ENCODE peak calls at places on chromosomes 7 and 10, in six cellular contexts. One of them, this sample, is unnamed.

GRCh38 chr10:34286136-34286739 is 528.9 kb downstream of the PARD3 start:
- DNase-seq in pancreas: no peak
- DNase-seq in RWPE1: no peak
- DNase-seq in hepatocyte: no peak
- DNase-seq in cardiac muscle cell: no peak
- DNase-seq in choroid plexus epithelial cell: peak
- DNase-seq in this sample: no peak

GRCh38 chr10:132455441-132455971 is 58.5 kb downstream of the PWWP2B start:
- DNase-seq in pancreas: no peak
- DNase-seq in RWPE1: no peak
- DNase-seq in hepatocyte: no peak
- DNase-seq in cardiac muscle cell: no peak
- DNase-seq in choroid plexus epithelial cell: no peak
- DNase-seq in this sample: no peak

GRCh38 chr7:47669178-47669878 is 87.4 kb upstream of the TNS3 start:
- DNase-seq in pancreas: peak
- DNase-seq in RWPE1: peak
- DNase-seq in hepatocyte: peak
- DNase-seq in cardiac muscle cell: no peak
- DNase-seq in choroid plexus epithelial cell: peak
- DNase-seq in this sample: no peak

GRCh38 chr7:129529643-129530042 is 27.3 kb downstream of the SMKR1 start:
- DNase-seq in pancreas: no peak
- DNase-seq in RWPE1: no peak
- DNase-seq in hepatocyte: no peak
- DNase-seq in cardiac muscle cell: no peak
- DNase-seq in choroid plexus epithelial cell: no peak
- DNase-seq in this sample: no peak

GRCh38 chr10:21649441-21649872 is 115.4 kb downstream of the MLLT10 start:
- DNase-seq in pancreas: no peak
- DNase-seq in RWPE1: no peak
- DNase-seq in hepatocyte: no peak
- DNase-seq in cardiac muscle cell: no peak
- DNase-seq in choroid plexus epithelial cell: no peak
- DNase-seq in this sample: no peak

GRCh38 chr7:89507034-89507433 is 647.2 kb upstream of the STEAP1 start:
- DNase-seq in pancreas: no peak
- DNase-seq in RWPE1: no peak
- DNase-seq in hepatocyte: no peak
- DNase-seq in cardiac muscle cell: no peak
- DNase-seq in choroid plexus epithelial cell: no peak
- DNase-seq in this sample: no peak

GRCh38 chr10:95246582-95247051 is 44.2 kb downstream of the PDLIM1 start:
- DNase-seq in pancreas: peak
- DNase-seq in RWPE1: no peak
- DNase-seq in hepatocyte: peak
- DNase-seq in cardiac muscle cell: peak
- DNase-seq in choroid plexus epithelial cell: peak
- DNase-seq in this sample: peak

GRCh38 chr7:99557196-99557607 is 1.2 kb upstream of the ZNF655 start:
- DNase-seq in pancreas: peak
- DNase-seq in RWPE1: no peak
- DNase-seq in hepatocyte: no peak
- DNase-seq in cardiac muscle cell: no peak
- DNase-seq in choroid plexus epithelial cell: no peak
- DNase-seq in this sample: no peak

GRCh38 chr10:56606202-56606601 is 245.1 kb upstream of the ZWINT start:
- DNase-seq in pancreas: no peak
- DNase-seq in RWPE1: no peak
- DNase-seq in hepatocyte: no peak
- DNase-seq in cardiac muscle cell: no peak
- DNase-seq in choroid plexus epithelial cell: no peak
- DNase-seq in this sample: no peak

GRCh38 chr7:85851571-85852193 is 664.8 kb upstream of the SEMA3D start:
- DNase-seq in pancreas: no peak
- DNase-seq in RWPE1: peak
- DNase-seq in hepatocyte: peak
- DNase-seq in cardiac muscle cell: peak
- DNase-seq in choroid plexus epithelial cell: peak
- DNase-seq in this sample: peak

GRCh38 chr10:62528441-62528840 is 154.3 kb downstream of the ZNF365 start:
- DNase-seq in pancreas: no peak
- DNase-seq in RWPE1: no peak
- DNase-seq in hepatocyte: no peak
- DNase-seq in cardiac muscle cell: no peak
- DNase-seq in choroid plexus epithelial cell: no peak
- DNase-seq in this sample: no peak

GRCh38 chr10:18328941-18329340 is 188.7 kb downstream of the CACNB2 start:
- DNase-seq in pancreas: no peak
- DNase-seq in RWPE1: no peak
- DNase-seq in hepatocyte: no peak
- DNase-seq in cardiac muscle cell: no peak
- DNase-seq in choroid plexus epithelial cell: no peak
- DNase-seq in this sample: no peak

GRCh38 chr10:63700209-63700934 is 179.2 kb downstream of the REEP3 start:
- DNase-seq in pancreas: no peak
- DNase-seq in RWPE1: peak
- DNase-seq in hepatocyte: peak
- DNase-seq in cardiac muscle cell: no peak
- DNase-seq in choroid plexus epithelial cell: peak
- DNase-seq in this sample: no peak

GRCh38 chr7:41010967-41011366 is 691.9 kb downstream of the INHBA start:
- DNase-seq in pancreas: no peak
- DNase-seq in RWPE1: no peak
- DNase-seq in hepatocyte: no peak
- DNase-seq in cardiac muscle cell: no peak
- DNase-seq in choroid plexus epithelial cell: no peak
- DNase-seq in this sample: no peak

GRCh38 chr10:28012990-28013389 is 14.1 kb upstream of the ODAD2 start:
- DNase-seq in pancreas: no peak
- DNase-seq in RWPE1: no peak
- DNase-seq in hepatocyte: no peak
- DNase-seq in cardiac muscle cell: no peak
- DNase-seq in choroid plexus epithelial cell: no peak
- DNase-seq in this sample: no peak

GRCh38 chr10:16116404-16117304 is 256.3 kb upstream of the MINDY3 start:
- DNase-seq in pancreas: peak
- DNase-seq in RWPE1: no peak
- DNase-seq in hepatocyte: peak
- DNase-seq in cardiac muscle cell: peak
- DNase-seq in choroid plexus epithelial cell: peak
- DNase-seq in this sample: no peak

GRCh38 chr10:47164126-47164799 is 135.7 kb upstream of the GDF10 start:
- DNase-seq in pancreas: no peak
- DNase-seq in RWPE1: peak
- DNase-seq in hepatocyte: no peak
- DNase-seq in cardiac muscle cell: no peak
- DNase-seq in choroid plexus epithelial cell: peak
- DNase-seq in this sample: no peak

GRCh38 chr10:70106958-70107791 is 25.4 kb downstream of the AIFM2 start:
- DNase-seq in pancreas: no peak
- DNase-seq in RWPE1: no peak
- DNase-seq in hepatocyte: no peak
- DNase-seq in cardiac muscle cell: peak
- DNase-seq in choroid plexus epithelial cell: peak
- DNase-seq in this sample: no peak

GRCh38 chr10:109593686-109594085 is 329.6 kb downstream of the XPNPEP1 start:
- DNase-seq in pancreas: no peak
- DNase-seq in RWPE1: no peak
- DNase-seq in hepatocyte: no peak
- DNase-seq in cardiac muscle cell: no peak
- DNase-seq in choroid plexus epithelial cell: no peak
- DNase-seq in this sample: no peak

GRCh38 chr10:3141361-3142005 is 31.1 kb downstream of the PITRM1 start:
- DNase-seq in pancreas: no peak
- DNase-seq in RWPE1: no peak
- DNase-seq in hepatocyte: no peak
- DNase-seq in cardiac muscle cell: no peak
- DNase-seq in choroid plexus epithelial cell: no peak
- DNase-seq in this sample: no peak

GRCh38 chr7:100914879-100915442 is 19.3 kb upstream of the ACHE start:
- DNase-seq in pancreas: no peak
- DNase-seq in RWPE1: no peak
- DNase-seq in hepatocyte: no peak
- DNase-seq in cardiac muscle cell: no peak
- DNase-seq in choroid plexus epithelial cell: no peak
- DNase-seq in this sample: no peak

GRCh38 chr7:16814987-16815386 is 10.2 kb upstream of the AGR2 start:
- DNase-seq in pancreas: no peak
- DNase-seq in RWPE1: no peak
- DNase-seq in hepatocyte: no peak
- DNase-seq in cardiac muscle cell: no peak
- DNase-seq in choroid plexus epithelial cell: no peak
- DNase-seq in this sample: no peak

GRCh38 chr7:23349484-23350157 is 50.5 kb downstream of the MALSU1 start:
- DNase-seq in pancreas: no peak
- DNase-seq in RWPE1: peak
- DNase-seq in hepatocyte: no peak
- DNase-seq in cardiac muscle cell: peak
- DNase-seq in choroid plexus epithelial cell: peak
- DNase-seq in this sample: no peak

GRCh38 chr10:124899151-124899550 is 42.8 kb upstream of the ZRANB1 start:
- DNase-seq in pancreas: no peak
- DNase-seq in RWPE1: no peak
- DNase-seq in hepatocyte: no peak
- DNase-seq in cardiac muscle cell: no peak
- DNase-seq in choroid plexus epithelial cell: no peak
- DNase-seq in this sample: no peak

GRCh38 chr10:13743963-13744362 is 157.2 kb downstream of the PRPF18 start:
- DNase-seq in pancreas: no peak
- DNase-seq in RWPE1: no peak
- DNase-seq in hepatocyte: no peak
- DNase-seq in cardiac muscle cell: no peak
- DNase-seq in choroid plexus epithelial cell: no peak
- DNase-seq in this sample: no peak

GRCh38 chr7:18531539-18531938 is 36.0 kb downstream of the HDAC9 start:
- DNase-seq in pancreas: no peak
- DNase-seq in RWPE1: no peak
- DNase-seq in hepatocyte: no peak
- DNase-seq in cardiac muscle cell: no peak
- DNase-seq in choroid plexus epithelial cell: no peak
- DNase-seq in this sample: no peak

GRCh38 chr10:118912961-118913360 is 116.6 kb upstream of the NANOS1 start:
- DNase-seq in pancreas: no peak
- DNase-seq in RWPE1: no peak
- DNase-seq in hepatocyte: no peak
- DNase-seq in cardiac muscle cell: no peak
- DNase-seq in choroid plexus epithelial cell: peak
- DNase-seq in this sample: no peak
- TF ChIP-seq CTCF in pancreas: no peak
- TF ChIP-seq CTCF in RWPE1: no peak
- TF ChIP-seq CTCF in hepatocyte: no peak
- TF ChIP-seq CTCF in cardiac muscle cell: no peak
- TF ChIP-seq CTCF in choroid plexus epithelial cell: no peak
- TF ChIP-seq CTCF in this sample: no peak

GRCh38 chr10:5293691-5294550 is 70.8 kb upstream of the UCN3 start:
- DNase-seq in pancreas: peak
- DNase-seq in RWPE1: peak
- DNase-seq in hepatocyte: peak
- DNase-seq in cardiac muscle cell: peak
- DNase-seq in choroid plexus epithelial cell: peak
- DNase-seq in this sample: peak
- TF ChIP-seq CTCF in pancreas: no peak
- TF ChIP-seq CTCF in RWPE1: no peak
- TF ChIP-seq CTCF in hepatocyte: peak
- TF ChIP-seq CTCF in cardiac muscle cell: peak
- TF ChIP-seq CTCF in choroid plexus epithelial cell: peak
- TF ChIP-seq CTCF in this sample: peak

GRCh38 chr7:148486937-148487336 is 103.6 kb upstream of the C7orf33 start:
- DNase-seq in pancreas: no peak
- DNase-seq in RWPE1: no peak
- DNase-seq in hepatocyte: no peak
- DNase-seq in cardiac muscle cell: no peak
- DNase-seq in choroid plexus epithelial cell: no peak
- DNase-seq in this sample: no peak

GRCh38 chr7:148483941-148484340 is 106.6 kb upstream of the C7orf33 start:
- DNase-seq in pancreas: no peak
- DNase-seq in RWPE1: no peak
- DNase-seq in hepatocyte: no peak
- DNase-seq in cardiac muscle cell: no peak
- DNase-seq in choroid plexus epithelial cell: no peak
- DNase-seq in this sample: no peak

GRCh38 chr7:148483515-148483914 is 107.1 kb upstream of the C7orf33 start:
- DNase-seq in pancreas: no peak
- DNase-seq in RWPE1: no peak
- DNase-seq in hepatocyte: no peak
- DNase-seq in cardiac muscle cell: no peak
- DNase-seq in choroid plexus epithelial cell: no peak
- DNase-seq in this sample: no peak

GRCh38 chr7:148484486-148484885 is 106.1 kb upstream of the C7orf33 start:
- DNase-seq in pancreas: no peak
- DNase-seq in RWPE1: no peak
- DNase-seq in hepatocyte: no peak
- DNase-seq in cardiac muscle cell: no peak
- DNase-seq in choroid plexus epithelial cell: no peak
- DNase-seq in this sample: no peak

DNA sequence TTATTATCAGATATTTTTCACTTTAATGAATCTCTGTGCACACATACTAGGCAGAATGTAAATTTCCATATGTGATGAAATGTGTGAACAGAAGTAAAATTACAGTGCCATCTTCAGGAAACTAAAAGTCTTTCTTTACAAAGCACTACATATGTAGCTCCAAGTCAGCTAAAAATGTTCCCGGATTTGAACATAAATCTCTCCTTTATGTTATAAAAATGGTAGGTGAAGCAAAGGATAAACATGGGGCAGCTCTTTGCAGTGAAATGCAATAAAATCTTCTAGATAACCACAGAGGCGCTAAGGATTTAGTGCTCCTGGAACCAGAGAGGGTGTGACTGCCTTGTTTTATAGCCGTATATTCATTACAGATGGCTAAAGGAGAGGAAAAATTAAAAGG is 104.9 kb upstream of the C7orf33 start:
- DNase-seq in pancreas: no peak
- DNase-seq in RWPE1: no peak
- DNase-seq in hepatocyte: peak
- DNase-seq in cardiac muscle cell: no peak
- DNase-seq in choroid plexus epithelial cell: peak
- DNase-seq in this sample: peak
- TF ChIP-seq CTCF in pancreas: no peak
- TF ChIP-seq CTCF in RWPE1: no peak
- TF ChIP-seq CTCF in hepatocyte: peak
- TF ChIP-seq CTCF in cardiac muscle cell: no peak
- TF ChIP-seq CTCF in choroid plexus epithelial cell: no peak
- TF ChIP-seq CTCF in this sample: peak

GRCh38 chr7:96167424-96167823 is 154.5 kb downstream of the SLC25A13 start:
- DNase-seq in pancreas: no peak
- DNase-seq in RWPE1: no peak
- DNase-seq in hepatocyte: no peak
- DNase-seq in cardiac muscle cell: no peak
- DNase-seq in choroid plexus epithelial cell: no peak
- DNase-seq in this sample: no peak

GRCh38 chr7:96174812-96175211 is 147.1 kb downstream of the SLC25A13 start:
- DNase-seq in pancreas: no peak
- DNase-seq in RWPE1: no peak
- DNase-seq in hepatocyte: no peak
- DNase-seq in cardiac muscle cell: no peak
- DNase-seq in choroid plexus epithelial cell: no peak
- DNase-seq in this sample: no peak

GRCh38 chr7:96173777-96174176 is 148.1 kb downstream of the SLC25A13 start:
- DNase-seq in pancreas: no peak
- DNase-seq in RWPE1: no peak
- DNase-seq in hepatocyte: no peak
- DNase-seq in cardiac muscle cell: no peak
- DNase-seq in choroid plexus epithelial cell: no peak
- DNase-seq in this sample: no peak

GRCh38 chr7:96169439-96169838 is 152.5 kb downstream of the SLC25A13 start:
- DNase-seq in pancreas: no peak
- DNase-seq in RWPE1: no peak
- DNase-seq in hepatocyte: no peak
- DNase-seq in cardiac muscle cell: no peak
- DNase-seq in choroid plexus epithelial cell: peak
- DNase-seq in this sample: no peak
- TF ChIP-seq CTCF in pancreas: no peak
- TF ChIP-seq CTCF in RWPE1: no peak
- TF ChIP-seq CTCF in hepatocyte: no peak
- TF ChIP-seq CTCF in cardiac muscle cell: no peak
- TF ChIP-seq CTCF in choroid plexus epithelial cell: no peak
- TF ChIP-seq CTCF in this sample: no peak

This sample was measured in LNCaP clone FGC.